ENCODE peak calls at places on chromosomes 6 and 20, in five cellular contexts. A is SK-MEL-5; E is activated CD8-positive, alpha-beta memory T cell treated with anti-CD3 and anti-CD28 coated beads, Interleukin-2, amount 10 ng/mL, durations not matched to agents 7 days and 5 days; P is Right ventricle myocardium inferior; M is T follicular helper cell. N is an unnamed sample.

GRCh38 chr6:151675746-151676459 is 131.6 kb upstream of the ESR1 start:
- DNase-seq in A (peak), E (peak), P (no peak), M (peak), N (peak)

GRCh38 chr6:157642736-157643135 is 180.3 kb upstream of the SNX9 start:
- DNase-seq in A (no peak), E (no peak), P (no peak), M (no peak), N (no peak)

GRCh38 chr20:47090835-47091234 is 196.2 kb downstream of the EYA2 start:
- DNase-seq in A (no peak), E (no peak), P (no peak), M (no peak), N (no peak)

GRCh38 chr6:138289739-138290138 is 71.4 kb upstream of the PBOV1 start:
- DNase-seq in A (no peak), E (no peak), P (no peak), M (no peak), N (no peak)

GRCh38 chr6:45577836-45578504 is 200.2 kb upstream of the SUPT3H start:
- DNase-seq in A (no peak), E (no peak), P (no peak), M (no peak), N (no peak)

GRCh38 chr20:57882451-57883161 is 172.8 kb upstream of the PMEPA1 start:
- DNase-seq in A (no peak), E (peak), P (no peak), M (no peak), N (no peak)

GRCh38 chr6:7920425-7920824 is 9.8 kb upstream of the TXNDC5 start:
- DNase-seq in A (no peak), E (no peak), P (no peak), M (no peak), N (no peak)

GRCh38 chr20:38651154-38651553 is 49.5 kb downstream of the ARHGAP40 start:
- DNase-seq in A (no peak), E (no peak), P (no peak), M (no peak), N (no peak)

GRCh38 chr6:169109381-169109780 is 144.3 kb downstream of the THBS2 start:
- DNase-seq in A (no peak), E (no peak), P (no peak), M (no peak), N (no peak)

GRCh38 chr6:148557796-148558457 is 188.9 kb upstream of the UST start:
- DNase-seq in A (no peak), E (peak), P (no peak), M (no peak), N (peak)

GRCh38 chr20:56752274-56752673 is 123.2 kb downstream of the TFAP2C start:
- DNase-seq in A (no peak), E (no peak), P (no peak), M (no peak), N (no peak)

GRCh38 chr6:89597988-89598387 is 40.6 kb downstream of the LYRM2 start:
- DNase-seq in A (peak), E (no peak), P (no peak), M (no peak), N (no peak)

GRCh38 chr6:153392156-153392555 is 261.1 kb upstream of the RGS17 start:
- DNase-seq in A (peak), E (no peak), P (no peak), M (no peak), N (no peak)

GRCh38 chr6:156976144-156977088 is 199.2 kb downstream of the ARID1B start:
- DNase-seq in A (no peak), E (no peak), P (no peak), M (no peak), N (no peak)

GRCh38 chr6:16206595-16207037 is 31.8 kb upstream of the GMPR start:
- DNase-seq in A (peak), E (peak), P (no peak), M (peak), N (peak)

GRCh38 chr6:79145301-79145700 is 67.2 kb upstream of the PHIP start:
- DNase-seq in A (no peak), E (no peak), P (no peak), M (no peak), N (no peak)

GRCh38 chr6:34056301-34056700 is 89.6 kb downstream of the GRM4 start:
- DNase-seq in A (peak), E (no peak), P (peak), M (no peak), N (no peak)

GRCh38 chr6:124002377-124003081 is 198.9 kb downstream of the NKAIN2 start:
- DNase-seq in A (no peak), E (no peak), P (no peak), M (no peak), N (no peak)

GRCh38 chr6:68343901-68344300 is 291.2 kb upstream of the ADGRB3 start:
- DNase-seq in A (peak), E (no peak), P (no peak), M (no peak), N (no peak)

GRCh38 chr20:22684072-22684762 is 99.8 kb upstream of the FOXA2 start:
- DNase-seq in A (peak), E (peak), P (no peak), M (no peak), N (peak)

GRCh38 chr20:35742741-35743523 is 872 bp upstream of the RBM39 start:
- DNase-seq in A (peak), E (peak), P (no peak), M (no peak), N (no peak)

GRCh38 chr6:34866509-34866908 is 21.3 kb downstream of the TAF11 start:
- DNase-seq in A (no peak), E (no peak), P (no peak), M (no peak), N (no peak)

GRCh38 chr20:23147964-23148720 is 62.0 kb upstream of the CD93 start:
- DNase-seq in A (no peak), E (peak), P (no peak), M (no peak), N (peak)